ENCODE peak calls at places on chromosomes 3 and 15, in ten cellular contexts. One of them, this sample, is unnamed.

GRCh38 chr3:133944181-133944580 is 48.5 kb upstream of the RAB6B start:
- DNase-seq in epithelial cell of esophagus: peak; percentile 39
- DNase-seq in endothelial cell: no peak
- DNase-seq in NB4: peak; percentile 30
- DNase-seq in RWPE1: peak; percentile 54
- DNase-seq in GM23338: no peak
- DNase-seq in fibroblast of lung: peak; percentile 68
- DNase-seq in CD4-positive, alpha-beta T cell: no peak
- DNase-seq in mucosa of descending colon: no peak
- DNase-seq in kidney epithelial cell: peak; percentile 12
- DNase-seq in this sample: peak; percentile 18

GRCh38 chr15:39786444-39787056 is 3.9 kb upstream of the FSIP1 start:
- DNase-seq in epithelial cell of esophagus: peak; percentile 65
- DNase-seq in endothelial cell: no peak
- DNase-seq in NB4: peak; percentile 68
- DNase-seq in RWPE1: peak; percentile 57
- DNase-seq in GM23338: peak; percentile 93
- DNase-seq in fibroblast of lung: peak; percentile 50
- DNase-seq in CD4-positive, alpha-beta T cell: no peak
- DNase-seq in mucosa of descending colon: no peak
- DNase-seq in kidney epithelial cell: no peak
- DNase-seq in this sample: no peak

GRCh38 chr3:143360244-143360643 is 240.7 kb downstream of the CHST2 start:
- DNase-seq in epithelial cell of esophagus: peak; percentile 22
- DNase-seq in endothelial cell: no peak
- DNase-seq in NB4: no peak
- DNase-seq in RWPE1: no peak
- DNase-seq in GM23338: no peak
- DNase-seq in fibroblast of lung: peak; percentile 66
- DNase-seq in CD4-positive, alpha-beta T cell: no peak
- DNase-seq in mucosa of descending colon: no peak
- DNase-seq in kidney epithelial cell: no peak
- DNase-seq in this sample: no peak

GRCh38 chr15:32701863-32702262 is 15.9 kb upstream of the GREM1 start:
- DNase-seq in epithelial cell of esophagus: no peak
- DNase-seq in endothelial cell: no peak
- DNase-seq in NB4: no peak
- DNase-seq in RWPE1: no peak
- DNase-seq in GM23338: no peak
- DNase-seq in fibroblast of lung: peak; percentile 54
- DNase-seq in CD4-positive, alpha-beta T cell: no peak
- DNase-seq in mucosa of descending colon: no peak
- DNase-seq in kidney epithelial cell: no peak
- DNase-seq in this sample: no peak

GRCh38 chr3:156150434-156151066 is 30.2 kb downstream of the KCNAB1 start:
- DNase-seq in epithelial cell of esophagus: peak; percentile 56
- DNase-seq in endothelial cell: peak; percentile 55
- DNase-seq in NB4: peak; percentile 57
- DNase-seq in RWPE1: peak; percentile 36
- DNase-seq in GM23338: peak; percentile 80
- DNase-seq in fibroblast of lung: peak; percentile 55
- DNase-seq in CD4-positive, alpha-beta T cell: no peak
- DNase-seq in mucosa of descending colon: no peak
- DNase-seq in kidney epithelial cell: no peak
- DNase-seq in this sample: no peak

GRCh38 chr15:59307164-59307535 is 65.5 kb downstream of the MYO1E start:
- DNase-seq in epithelial cell of esophagus: no peak
- DNase-seq in endothelial cell: no peak
- DNase-seq in NB4: no peak
- DNase-seq in RWPE1: no peak
- DNase-seq in GM23338: no peak
- DNase-seq in fibroblast of lung: no peak
- DNase-seq in CD4-positive, alpha-beta T cell: no peak
- DNase-seq in mucosa of descending colon: no peak
- DNase-seq in kidney epithelial cell: no peak
- DNase-seq in this sample: no peak

GRCh38 chr15:25235391-25235790 is 203.4 kb downstream of the UBE3A start:
- DNase-seq in epithelial cell of esophagus: no peak
- DNase-seq in endothelial cell: no peak
- DNase-seq in NB4: no peak
- DNase-seq in RWPE1: no peak
- DNase-seq in GM23338: no peak
- DNase-seq in fibroblast of lung: no peak
- DNase-seq in CD4-positive, alpha-beta T cell: no peak
- DNase-seq in mucosa of descending colon: no peak
- DNase-seq in kidney epithelial cell: no peak
- DNase-seq in this sample: peak; percentile 71

GRCh38 chr3:35927441-35927840 is 288.1 kb downstream of the ARPP21 start:
- DNase-seq in epithelial cell of esophagus: no peak
- DNase-seq in endothelial cell: no peak
- DNase-seq in NB4: no peak
- DNase-seq in RWPE1: no peak
- DNase-seq in GM23338: no peak
- DNase-seq in fibroblast of lung: no peak
- DNase-seq in CD4-positive, alpha-beta T cell: no peak
- DNase-seq in mucosa of descending colon: no peak
- DNase-seq in kidney epithelial cell: no peak
- DNase-seq in this sample: no peak

GRCh38 chr3:149217347-149217746 is 4.3 kb downstream of the CP start:
- DNase-seq in epithelial cell of esophagus: no peak
- DNase-seq in endothelial cell: no peak
- DNase-seq in NB4: no peak
- DNase-seq in RWPE1: no peak
- DNase-seq in GM23338: no peak
- DNase-seq in fibroblast of lung: no peak
- DNase-seq in CD4-positive, alpha-beta T cell: no peak
- DNase-seq in mucosa of descending colon: no peak
- DNase-seq in kidney epithelial cell: no peak
- DNase-seq in this sample: no peak

GRCh38 chr3:102979682-102980378 is 545.0 kb downstream of the ZPLD1 start:
- DNase-seq in epithelial cell of esophagus: peak; percentile 50
- DNase-seq in endothelial cell: no peak
- DNase-seq in NB4: no peak
- DNase-seq in RWPE1: peak; percentile 41
- DNase-seq in GM23338: no peak
- DNase-seq in fibroblast of lung: peak; percentile 99
- DNase-seq in CD4-positive, alpha-beta T cell: no peak
- DNase-seq in mucosa of descending colon: peak; percentile 27
- DNase-seq in kidney epithelial cell: peak; percentile 90
- DNase-seq in this sample: no peak

GRCh38 chr15:70101459-70102113 is 3.9 kb upstream of the TLE3 start:
- DNase-seq in epithelial cell of esophagus: peak; percentile 84
- DNase-seq in endothelial cell: peak; percentile 68
- DNase-seq in NB4: peak; percentile 80
- DNase-seq in RWPE1: peak; percentile 74
- DNase-seq in GM23338: peak; percentile 96
- DNase-seq in fibroblast of lung: peak; percentile 94
- DNase-seq in CD4-positive, alpha-beta T cell: no peak
- DNase-seq in mucosa of descending colon: peak; percentile 62
- DNase-seq in kidney epithelial cell: peak; percentile 67
- DNase-seq in this sample: peak; percentile 34

GRCh38 chr15:78338756-78339155 is 1.4 kb upstream of the CRABP1 start:
- DNase-seq in epithelial cell of esophagus: no peak
- DNase-seq in endothelial cell: no peak
- DNase-seq in NB4: no peak
- DNase-seq in RWPE1: no peak
- DNase-seq in GM23338: no peak
- DNase-seq in fibroblast of lung: no peak
- DNase-seq in CD4-positive, alpha-beta T cell: no peak
- DNase-seq in mucosa of descending colon: no peak
- DNase-seq in kidney epithelial cell: no peak
- DNase-seq in this sample: no peak

GRCh38 chr3:178325330-178325729 is 210.9 kb upstream of the KCNMB2 start:
- DNase-seq in epithelial cell of esophagus: peak; percentile 27
- DNase-seq in endothelial cell: no peak
- DNase-seq in NB4: no peak
- DNase-seq in RWPE1: peak; percentile 5
- DNase-seq in GM23338: peak; percentile 39
- DNase-seq in fibroblast of lung: peak; percentile 73
- DNase-seq in CD4-positive, alpha-beta T cell: no peak
- DNase-seq in mucosa of descending colon: no peak
- DNase-seq in kidney epithelial cell: no peak
- DNase-seq in this sample: no peak

GRCh38 chr3:178318957-178319528 is 217.2 kb upstream of the KCNMB2 start:
- DNase-seq in epithelial cell of esophagus: no peak
- DNase-seq in endothelial cell: no peak
- DNase-seq in NB4: no peak
- DNase-seq in RWPE1: no peak
- DNase-seq in GM23338: no peak
- DNase-seq in fibroblast of lung: peak; percentile 41
- DNase-seq in CD4-positive, alpha-beta T cell: no peak
- DNase-seq in mucosa of descending colon: no peak
- DNase-seq in kidney epithelial cell: no peak
- DNase-seq in this sample: no peak

GRCh38 chr3:178318440-178318839 is 217.8 kb upstream of the KCNMB2 start:
- DNase-seq in epithelial cell of esophagus: no peak
- DNase-seq in endothelial cell: no peak
- DNase-seq in NB4: no peak
- DNase-seq in RWPE1: no peak
- DNase-seq in GM23338: no peak
- DNase-seq in fibroblast of lung: no peak
- DNase-seq in CD4-positive, alpha-beta T cell: no peak
- DNase-seq in mucosa of descending colon: no peak
- DNase-seq in kidney epithelial cell: no peak
- DNase-seq in this sample: no peak

DNA sequence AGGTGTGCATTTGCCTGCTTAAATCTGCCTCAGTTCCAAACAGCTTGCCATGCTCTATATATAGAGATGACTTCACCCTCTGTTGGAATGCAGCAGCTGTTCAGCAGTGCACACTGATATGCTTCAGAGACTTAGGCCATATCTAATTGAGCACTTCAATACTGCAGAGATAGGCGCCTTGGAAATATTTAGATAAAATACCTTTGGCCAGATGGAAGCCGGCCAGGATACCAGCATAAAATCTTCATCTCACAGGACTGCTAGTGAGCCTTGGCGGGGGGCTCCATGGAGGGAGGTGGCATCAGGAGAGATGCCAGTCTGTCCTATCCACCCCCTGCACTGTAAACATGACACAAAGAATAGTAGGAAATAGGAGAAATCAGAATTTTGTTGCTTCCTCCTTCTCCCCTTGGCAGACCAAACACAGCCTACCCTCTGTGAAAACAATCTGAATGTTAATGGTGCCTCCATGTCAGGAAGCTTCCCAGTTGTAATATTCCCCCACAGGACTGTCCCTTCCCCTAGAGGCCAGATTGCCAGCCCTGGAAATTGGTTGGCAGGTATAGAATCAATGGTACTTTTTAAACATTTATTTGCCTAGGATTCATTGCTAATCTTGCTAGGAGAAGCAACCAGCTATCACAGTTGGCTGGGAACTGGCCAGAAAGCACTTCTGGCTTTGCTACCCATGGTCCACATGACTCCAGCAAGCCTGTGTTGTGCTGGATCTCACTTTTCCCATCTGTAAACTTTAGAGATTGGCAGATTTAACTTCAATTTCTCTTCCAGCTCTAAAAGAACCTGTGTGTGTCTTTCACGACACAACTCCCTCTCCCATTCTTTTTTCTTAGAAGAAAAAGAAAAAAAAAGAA is 215.5 kb upstream of the KCNMB2 start:
- DNase-seq in epithelial cell of esophagus: peak; percentile 70
- DNase-seq in endothelial cell: no peak
- DNase-seq in NB4: no peak
- DNase-seq in RWPE1: no peak
- DNase-seq in GM23338: no peak
- DNase-seq in fibroblast of lung: peak; percentile 86
- DNase-seq in CD4-positive, alpha-beta T cell: no peak
- DNase-seq in mucosa of descending colon: no peak
- DNase-seq in kidney epithelial cell: peak; percentile 80
- DNase-seq in this sample: no peak
- TF ChIP-seq CTCF in epithelial cell of esophagus: no peak
- TF ChIP-seq CTCF in endothelial cell: no peak
- TF ChIP-seq CTCF in NB4: no peak
- TF ChIP-seq CTCF in RWPE1: no peak
- TF ChIP-seq CTCF in GM23338: no peak
- TF ChIP-seq CTCF in fibroblast of lung: peak; percentile 6
- TF ChIP-seq CTCF in CD4-positive, alpha-beta T cell: no peak
- TF ChIP-seq CTCF in mucosa of descending colon: no peak
- TF ChIP-seq CTCF in kidney epithelial cell: no peak
- TF ChIP-seq CTCF in this sample: no peak

DNA sequence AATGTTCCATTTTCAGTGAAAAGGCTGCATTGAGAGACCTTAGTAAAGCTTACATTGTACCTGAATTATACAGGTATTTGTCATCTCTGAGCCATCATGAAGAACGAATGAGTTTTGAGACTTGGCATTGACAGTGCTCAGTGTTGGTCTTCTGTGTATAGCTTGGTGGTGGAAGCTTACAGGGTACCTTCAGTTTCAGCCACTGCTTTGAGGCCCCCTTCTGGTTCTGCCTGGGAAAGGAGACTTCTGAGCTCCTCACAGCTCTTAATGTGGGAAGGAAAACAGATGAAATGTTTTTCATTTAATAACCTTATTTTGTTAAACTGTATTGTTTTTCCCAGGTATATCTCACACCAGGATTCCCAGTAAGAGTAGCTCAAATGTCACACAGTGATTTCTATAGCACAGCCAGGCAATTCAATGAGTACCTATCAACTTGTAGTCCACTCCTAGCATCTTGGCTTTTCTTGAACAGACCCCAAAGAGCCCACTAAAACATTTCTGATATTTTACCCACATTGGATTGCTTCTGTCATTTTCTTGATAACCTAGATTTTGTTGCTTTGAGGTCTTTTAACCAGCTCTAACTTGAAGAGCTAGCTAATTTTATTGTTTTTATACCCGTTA is 5.6 kb downstream of the SERPINI1 start:
- DNase-seq in epithelial cell of esophagus: peak; percentile 48
- DNase-seq in endothelial cell: peak; percentile 47
- DNase-seq in NB4: peak; percentile 54
- DNase-seq in RWPE1: no peak
- DNase-seq in GM23338: peak; percentile 75
- DNase-seq in fibroblast of lung: peak; percentile 22
- DNase-seq in CD4-positive, alpha-beta T cell: peak; percentile 6
- DNase-seq in mucosa of descending colon: no peak
- DNase-seq in kidney epithelial cell: no peak
- DNase-seq in this sample: no peak
- TF ChIP-seq CTCF in epithelial cell of esophagus: peak; percentile 49
- TF ChIP-seq CTCF in endothelial cell: no peak
- TF ChIP-seq CTCF in NB4: peak; percentile 66
- TF ChIP-seq CTCF in RWPE1: peak; percentile 16
- TF ChIP-seq CTCF in GM23338: peak; percentile 79
- TF ChIP-seq CTCF in fibroblast of lung: peak; percentile 71
- TF ChIP-seq CTCF in CD4-positive, alpha-beta T cell: peak; percentile 40
- TF ChIP-seq CTCF in mucosa of descending colon: no peak
- TF ChIP-seq CTCF in kidney epithelial cell: peak; percentile 60
- TF ChIP-seq CTCF in this sample: peak; percentile 73

GRCh38 chr15:75156306-75157215 is 45.1 kb upstream of the C15orf39 start:
- DNase-seq in epithelial cell of esophagus: no peak
- DNase-seq in endothelial cell: no peak
- DNase-seq in NB4: no peak
- DNase-seq in RWPE1: no peak
- DNase-seq in GM23338: peak; percentile 83
- DNase-seq in fibroblast of lung: no peak
- DNase-seq in CD4-positive, alpha-beta T cell: no peak
- DNase-seq in mucosa of descending colon: no peak
- DNase-seq in kidney epithelial cell: no peak
- DNase-seq in this sample: no peak
- TF ChIP-seq CTCF in epithelial cell of esophagus: no peak
- TF ChIP-seq CTCF in endothelial cell: no peak
- TF ChIP-seq CTCF in NB4: no peak
- TF ChIP-seq CTCF in RWPE1: no peak
- TF ChIP-seq CTCF in GM23338: no peak
- TF ChIP-seq CTCF in fibroblast of lung: no peak
- TF ChIP-seq CTCF in CD4-positive, alpha-beta T cell: no peak
- TF ChIP-seq CTCF in mucosa of descending colon: no peak
- TF ChIP-seq CTCF in kidney epithelial cell: no peak
- TF ChIP-seq CTCF in this sample: no peak

GRCh38 chr15:46786886-46787285 is 930.4 kb upstream of the SEMA6D start:
- DNase-seq in epithelial cell of esophagus: no peak
- DNase-seq in endothelial cell: no peak
- DNase-seq in NB4: no peak
- DNase-seq in RWPE1: no peak
- DNase-seq in GM23338: peak; percentile 6
- DNase-seq in fibroblast of lung: no peak
- DNase-seq in CD4-positive, alpha-beta T cell: no peak
- DNase-seq in mucosa of descending colon: no peak
- DNase-seq in kidney epithelial cell: no peak
- DNase-seq in this sample: no peak
- TF ChIP-seq CTCF in epithelial cell of esophagus: no peak
- TF ChIP-seq CTCF in endothelial cell: no peak
- TF ChIP-seq CTCF in NB4: no peak
- TF ChIP-seq CTCF in RWPE1: no peak
- TF ChIP-seq CTCF in GM23338: peak; percentile 48
- TF ChIP-seq CTCF in fibroblast of lung: no peak
- TF ChIP-seq CTCF in CD4-positive, alpha-beta T cell: no peak
- TF ChIP-seq CTCF in mucosa of descending colon: no peak
- TF ChIP-seq CTCF in kidney epithelial cell: no peak
- TF ChIP-seq CTCF in this sample: no peak